ENCODE peak calls at places on chromosomes 6 and 20, in nine cellular contexts. L is CD8-positive, alpha-beta T cell; Y is HepG2; D is tibial artery; J is spleen; K is neural progenitor cell; G is OCI-LY7; U is adipocyte; N is GM23248. R is an unnamed sample.

GRCh38 chr20:15396026-15396425 is 1058.6 kb upstream of the FLRT3 start:
- DNase-seq in J (no peak), U (no peak), Y (no peak), K (no peak), G (no peak), N (no peak), L (no peak), D (no peak), R (no peak)

GRCh38 chr6:123022980-123023379 is 26.9 kb downstream of the CLVS2 start:
- DNase-seq in U (no peak), N (no peak), J (no peak), K (peak; percentile 57), L (no peak), G (peak; percentile 11), D (no peak), Y (no peak), R (peak; percentile 77)

GRCh38 chr6:83592770-83593394 is 80.5 kb downstream of the PRSS35 start:
- DNase-seq in U (no peak), D (no peak), K (peak; percentile 38), G (peak; percentile 19), N (peak; percentile 38), J (no peak), Y (peak; percentile 41), L (no peak), R (peak; percentile 69)

GRCh38 chr6:99252421-99252820 is 97.1 kb downstream of the FAXC start:
- DNase-seq in K (no peak), L (no peak), N (no peak), J (no peak), D (no peak), U (no peak), Y (no peak), G (no peak), R (no peak)

GRCh38 chr6:30889921-30890645 is 5.8 kb downstream of the DDR1 start:
- DNase-seq in G (no peak), J (peak; percentile 51), K (no peak), N (no peak), U (no peak), D (no peak), Y (no peak), L (no peak), R (no peak)

GRCh38 chr6:24078200-24078599 is 47.8 kb upstream of the NRSN1 start:
- DNase-seq in L (no peak), N (peak; percentile 78), D (no peak), J (no peak), K (no peak), G (no peak), U (peak; percentile 35), Y (no peak), R (no peak)

GRCh38 chr20:20395856-20396600 is 28.1 kb downstream of the INSM1 start:
- DNase-seq in Y (no peak), K (peak; percentile 88), D (no peak), J (no peak), L (no peak), G (no peak), N (no peak), U (no peak), R (no peak)

GRCh38 chr6:71579902-71580301 is 291.3 kb downstream of the OGFRL1 start:
- DNase-seq in L (no peak), K (no peak), U (no peak), D (no peak), G (no peak), N (no peak), J (no peak), Y (no peak), R (no peak)

GRCh38 chr6:11392778-11393507 is 144.6 kb upstream of the TMEM170B start:
- DNase-seq in Y (peak; percentile 100), J (no peak), K (no peak), D (no peak), U (no peak), L (no peak), G (no peak), N (no peak), R (no peak)

GRCh38 chr6:10644225-10644624 is 50.2 kb downstream of the C6orf52 start:
- DNase-seq in D (no peak), Y (no peak), L (no peak), J (no peak), K (no peak), G (no peak), U (no peak), N (no peak), R (no peak)

GRCh38 chr6:21078497-21078896 is 515.1 kb upstream of the SOX4 start:
- DNase-seq in G (no peak), U (no peak), D (no peak), L (no peak), K (no peak), N (no peak), J (no peak), Y (no peak), R (peak; percentile 59)

GRCh38 chr6:6825986-6826901 is 237.7 kb downstream of the LY86 start:
- DNase-seq in L (no peak), G (no peak), N (peak; percentile 56), K (no peak), U (no peak), D (peak; percentile 41), Y (no peak), J (peak; percentile 82), R (no peak)

DNA sequence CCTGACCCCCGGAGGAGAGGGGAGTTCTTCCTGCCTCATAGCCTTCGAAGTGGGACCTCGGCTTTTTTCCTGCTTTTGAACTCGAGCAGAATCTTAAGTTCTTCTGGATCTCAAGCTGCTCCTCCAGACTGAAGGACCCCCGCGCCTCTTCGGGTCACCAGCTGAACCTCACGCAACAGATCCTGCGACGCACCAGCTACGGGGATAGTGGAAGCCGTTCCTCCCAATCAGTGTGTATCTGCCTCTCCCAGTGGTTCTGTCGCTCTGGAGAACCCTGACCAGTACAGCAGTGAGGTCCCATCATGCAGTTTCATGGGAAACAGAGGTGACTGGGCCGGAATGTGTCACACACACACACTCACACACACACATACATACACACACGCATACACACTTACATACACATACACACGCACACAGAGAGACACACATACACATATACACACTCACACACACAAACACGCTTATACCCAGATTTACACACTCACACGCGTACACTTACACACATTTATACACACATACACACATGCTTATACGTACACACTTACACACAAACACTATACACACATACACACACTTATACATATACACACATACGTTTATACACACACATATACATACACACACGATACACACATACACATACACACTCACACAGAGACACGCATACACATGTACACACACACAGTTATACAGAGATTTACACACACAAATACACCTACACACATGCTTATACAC is 170.0 kb downstream of the TTLL2 start:
- DNase-seq in K (no peak), U (no peak), J (no peak), G (no peak), D (no peak), L (no peak), Y (no peak), N (no peak), R (no peak)
- H3K9me3 ChIP-seq in K (no peaks in the 10 kb centered on the region), U (no peaks in the 10 kb centered on the region), J (no peaks in the 10 kb centered on the region), G (no peaks in the 10 kb centered on the region), D (no peaks in the 10 kb centered on the region), L (no peaks in the 10 kb centered on the region), Y (no peaks in the 10 kb centered on the region), N (no peaks in the 10 kb centered on the region), R (no peaks in the 10 kb centered on the region)

GRCh38 chr6:394641-395289 is 3.2 kb downstream of the IRF4 start:
- DNase-seq in U (no peak), D (no peak), L (no peak), N (no peak), G (no peak), K (no peak), J (no peak), Y (no peak), R (no peak)

GRCh38 chr6:395432-396125 is 4.0 kb downstream of the IRF4 start:
- DNase-seq in U (no peak), N (no peak), G (no peak), Y (no peak), K (no peak), D (no peak), J (no peak), L (no peak), R (no peak)

GRCh38 chr6:391559-392440 is at the start of gene IRF4:
- DNase-seq in G (peak; percentile 84), Y (no peak), N (peak; percentile 28), L (peak; percentile 35), K (peak; percentile 73), J (peak; percentile 89), D (no peak), U (peak; percentile 4), R (peak; percentile 84)

GRCh38 chr6:392441-393390 is 1.2 kb downstream of the IRF4 start:
- DNase-seq in Y (no peak), J (peak; percentile 86), L (peak; percentile 22), G (peak; percentile 60), U (peak; percentile 2), K (peak; percentile 67), D (no peak), N (peak; percentile 24), R (peak; percentile 79)

DNA sequence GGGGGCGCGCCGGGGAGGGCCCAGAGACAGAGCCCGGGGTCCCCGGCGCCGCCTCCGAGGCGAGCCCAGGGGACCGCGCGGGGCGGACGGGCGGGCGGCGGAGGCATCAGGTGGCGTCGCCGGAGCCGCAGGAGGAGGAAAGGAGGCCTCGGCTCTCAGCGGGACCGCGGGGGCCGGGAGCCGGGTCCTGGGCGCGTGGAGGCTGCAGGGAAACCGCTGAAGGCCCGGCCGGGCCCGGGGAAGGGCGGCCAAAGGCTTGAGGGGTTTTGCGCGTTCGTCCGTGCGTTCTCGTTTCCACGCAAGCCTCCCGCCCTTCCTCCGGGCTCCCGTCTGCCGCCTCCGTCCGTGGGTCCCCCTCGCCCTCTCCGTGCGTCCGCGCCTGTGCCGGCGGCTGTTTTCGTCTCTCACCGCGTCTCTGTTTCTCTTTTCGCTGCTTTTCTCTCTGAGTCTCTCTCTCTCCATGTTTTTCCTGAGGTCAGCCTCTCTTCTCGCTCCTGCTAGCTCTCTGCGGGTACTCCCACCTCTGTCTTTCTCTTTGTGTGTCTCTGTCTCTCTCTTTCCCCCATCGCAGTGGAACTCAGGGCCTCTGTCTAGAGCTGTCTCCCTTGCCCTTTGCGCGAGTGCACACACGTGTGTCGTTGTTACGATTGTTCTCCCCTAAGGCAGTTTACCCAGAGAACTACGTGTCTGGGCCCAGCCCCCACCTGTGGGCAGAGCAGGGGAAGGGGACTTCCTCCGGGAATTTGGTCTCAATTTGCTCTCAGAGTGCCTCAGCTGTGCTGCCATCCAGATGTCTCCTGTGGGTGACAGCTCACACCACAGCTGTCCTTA is 2.1 kb downstream of the IRF4 start:
- DNase-seq in D (no peak), N (no peak), U (peak; percentile 19), L (no peak), J (peak; percentile 81), K (peak; percentile 61), G (peak; percentile 42), Y (no peak), R (peak; percentile 73)
- H3K4me3 ChIP-seq in D (peak overlapping the region; percentile 47), N (no peak overlapping the region), U (peak overlapping the region; percentile 76), L (peak overlapping the region; percentile 77), J (peak overlapping the region; percentile 69), K (peak overlapping the region; percentile 43), G (peak overlapping the region; percentile 98), Y (no peak overlapping the region), R (peak overlapping the region; percentile 58)

GRCh38 chr6:42079941-42080464 is 29.7 kb downstream of the TAF8 start:
- DNase-seq in G (no peak), J (no peak), Y (no peak), D (no peak), L (no peak), K (no peak), U (no peak), N (no peak), R (no peak)
- H3K36me3 ChIP-seq in G (peaks cover 37% of the 10 kb centered on the region), J (peaks cover 91% of the 10 kb centered on the region), Y (peaks cover 8% of the 10 kb centered on the region), D (peaks cover 50% of the 10 kb centered on the region), L (peaks cover 21% of the 10 kb centered on the region), K (no peaks in the 10 kb centered on the region), U (peaks cover 32% of the 10 kb centered on the region), N (no peaks in the 10 kb centered on the region), R (peaks cover 16% of the 10 kb centered on the region)

DNA sequence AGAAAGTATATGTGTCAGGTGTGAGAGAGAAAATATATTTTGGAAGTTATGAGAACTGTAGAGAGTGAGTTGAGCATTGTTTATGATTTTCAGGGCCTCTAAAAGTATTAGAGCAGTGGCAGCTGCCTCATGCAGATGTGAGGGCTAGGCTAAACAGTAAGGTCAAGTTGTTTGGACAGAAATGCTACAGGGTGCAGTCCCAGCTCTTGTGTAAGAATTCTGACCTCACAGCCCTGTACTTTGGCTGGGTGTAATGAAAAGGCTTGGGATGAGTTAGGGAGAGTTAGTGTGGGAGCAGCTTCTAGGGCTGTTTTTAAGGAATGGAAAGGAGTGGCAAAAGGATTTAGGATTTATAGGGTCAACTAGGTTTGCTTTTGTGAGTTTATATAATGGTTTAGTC is 764.8 kb upstream of the ADGRB3 start:
- DNase-seq in U (no peak), K (no peak), G (no peak), L (no peak), D (no peak), N (no peak), J (no peak), Y (no peak), R (no peak)
- H3K9me3 ChIP-seq in U (no peaks in the 10 kb centered on the region), K (no peaks in the 10 kb centered on the region), G (no peaks in the 10 kb centered on the region), L (no peaks in the 10 kb centered on the region), D (no peaks in the 10 kb centered on the region), N (no peaks in the 10 kb centered on the region), J (peaks cover 14% of the 10 kb centered on the region), Y (peaks cover 14% of the 10 kb centered on the region), R (peaks cover 56% of the 10 kb centered on the region)

R was measured in endodermal cell.